ENCODE peak calls at places on chromosomes 12 and 14, in eight cellular contexts. V is brain microvascular endothelial cell, K is neural progenitor cell, J is heart left ventricle, P is AG04450, X is IMR-90, M is suprapubic skin, H is vagina. A is an unnamed sample. For H3K27me3, the result is how much of the 10 kb centered on the place peaks cover.

GRCh38 chr12:71476513-71476912 is 36.9 kb downstream of the LGR5 start:
- DNase-seq in J (no peak), V (peak), H (no peak), X (peak), P (peak), K (no peak), M (no peak), A (no peak)

GRCh38 chr12:106987846-106988245 is 900 bp upstream of the MTERF2 start:
- DNase-seq in M (no peak), H (no peak), V (no peak), P (no peak), K (peak), X (no peak), J (no peak), A (no peak)

GRCh38 chr14:101028971-101029667 is 125.6 kb upstream of the RTL1 start:
- DNase-seq in P (no peak), K (no peak), H (no peak), J (no peak), M (peak), X (no peak), V (no peak), A (peak)

GRCh38 chr14:69580009-69580577 is 5.4 kb upstream of the CCDC177 start:
- DNase-seq in P (peak), H (no peak), K (peak), V (peak), M (no peak), J (peak), X (peak), A (no peak)

GRCh38 chr12:103642240-103642864 is 55.3 kb downstream of the STAB2 start:
- DNase-seq in J (no peak), V (no peak), H (no peak), M (no peak), X (no peak), K (no peak), P (no peak), A (no peak)

GRCh38 chr12:93174473-93174872 is 203.3 kb upstream of the NUDT4 start:
- DNase-seq in H (no peak), X (no peak), V (no peak), M (no peak), J (peak), P (no peak), K (no peak), A (no peak)

GRCh38 chr14:100770605-100771120 is 44.0 kb downstream of the DLK1 start:
- DNase-seq in J (peak), V (no peak), K (no peak), P (no peak), H (no peak), X (no peak), M (no peak), A (peak)

GRCh38 chr12:112801055-112801454 is 9.5 kb downstream of the RPH3A start:
- DNase-seq in P (no peak), K (no peak), V (no peak), H (no peak), J (no peak), X (no peak), M (no peak), A (no peak)

GRCh38 chr12:49706351-49707126 is 666 bp downstream of the FMNL3 start:
- DNase-seq in K (peak), J (peak), X (peak), H (no peak), V (peak), P (no peak), M (peak), A (no peak)

GRCh38 chr12:57713209-57713608 is 19.3 kb downstream of the OS9 start:
- DNase-seq in J (no peak), K (no peak), H (no peak), X (no peak), P (no peak), M (no peak), V (no peak), A (no peak)

GRCh38 chr14:100907240-100907639 is 3.7 kb upstream of the RTL1 start:
- DNase-seq in P (no peak), X (no peak), V (no peak), M (no peak), H (no peak), K (no peak), J (no peak), A (no peak)

GRCh38 chr14:91350813-91351507 is 66.7 kb downstream of the CCDC88C start:
- DNase-seq in P (no peak), J (no peak), K (no peak), V (peak), X (no peak), M (no peak), H (no peak), A (peak)

GRCh38 chr14:64506751-64507150 is 2.2 kb downstream of the ZBTB1 start:
- DNase-seq in J (no peak), H (no peak), K (no peak), P (no peak), M (no peak), X (no peak), V (no peak), A (no peak)
- H3K27ac ChIP-seq in J (peak), H (peak), K (no peak), P (no peak), M (peak), X (no peak), V (no peak), A (peak)

GRCh38 chr12:132581348-132582057 is 28.9 kb downstream of the LRCOL1 start:
- DNase-seq in X (no peak), P (no peak), K (no peak), M (no peak), H (no peak), J (no peak), V (no peak), A (no peak)
- H3K27me3 ChIP-seq in X (under half), P (under half), K (half or more), M (under half), H (under half), J (under half), V (under half), A (under half)

DNA sequence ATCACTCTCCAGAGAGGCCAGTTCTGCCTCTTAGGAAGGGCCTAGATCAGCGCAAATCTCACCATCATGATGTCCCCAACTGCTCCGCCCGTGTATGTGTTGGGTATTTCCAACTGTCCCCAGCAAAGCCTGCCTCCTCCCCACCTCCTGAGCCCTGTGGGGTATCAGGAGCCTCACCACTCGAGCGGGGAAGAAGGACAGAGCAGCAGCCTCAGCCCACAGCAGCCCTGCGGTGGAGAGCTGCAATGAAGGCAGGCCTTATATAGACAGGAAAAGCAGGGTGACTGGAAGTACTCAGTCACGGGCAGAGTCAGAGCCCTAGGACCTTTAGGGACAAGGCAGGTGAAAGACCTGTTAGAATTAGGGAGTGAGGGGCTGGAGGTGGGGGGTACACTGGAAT is 358.2 kb downstream of the CACNA1C start:
- DNase-seq in P (no peak), V (no peak), X (no peak), M (no peak), J (peak), H (no peak), K (no peak), A (no peak)
- H3K27ac ChIP-seq in P (no peak), V (no peak), X (no peak), M (no peak), J (no peak), H (no peak), K (no peak), A (no peak)

GRCh38 chr14:94767321-94767878 is 2.5 kb downstream of the GSC start:
- DNase-seq in P (no peak), H (no peak), K (peak), J (no peak), V (no peak), X (no peak), M (no peak), A (peak)
- H3K27me3 ChIP-seq in P (half or more), H (under half), K (half or more), J (half or more), V (half or more), X (half or more), M (half or more), A (half or more)

GRCh38 chr12:2212971-2213869 is 160.4 kb downstream of the CACNA1C start:
- DNase-seq in J (no peak), V (no peak), X (no peak), M (no peak), P (no peak), H (no peak), K (peak), A (no peak)

GRCh38 chr12:2215709-2216560 is 163.1 kb downstream of the CACNA1C start:
- DNase-seq in H (no peak), K (no peak), P (no peak), M (no peak), V (no peak), J (peak), X (peak), A (no peak)

GRCh38 chr12:2214411-2214810 is 161.6 kb downstream of the CACNA1C start:
- DNase-seq in J (peak), X (no peak), P (no peak), M (no peak), V (no peak), K (no peak), H (no peak), A (no peak)

GRCh38 chr12:2211119-2211518 is 158.3 kb downstream of the CACNA1C start:
- DNase-seq in X (no peak), P (no peak), V (no peak), K (no peak), J (no peak), H (no peak), M (no peak), A (no peak)

GRCh38 chr12:2212537-2212936 is 159.8 kb downstream of the CACNA1C start:
- DNase-seq in J (no peak), V (no peak), K (no peak), X (no peak), P (no peak), H (no peak), M (no peak), A (no peak)
- H3K27ac ChIP-seq in J (peak), V (no peak), K (no peak), X (no peak), P (no peak), H (peak), M (no peak), A (no peak)

A was measured in spleen.